ENCODE peak calls at places on chromosomes 12 and 14, in four cellular contexts. P is body of pancreas, F is Peyer's patch, O is uterus. Q is an unnamed sample.

GRCh38 chr12:41514907-41515306 is 326.8 kb downstream of the PDZRN4 start:
- DNase-seq in P (no peak), F (no peak), O (no peak), Q (no peak)

GRCh38 chr12:111596985-111597730 is 2.0 kb downstream of the ATXN2 start:
- DNase-seq in P (peak; percentile 80), F (peak; percentile 19), O (peak; percentile 29), Q (peak; percentile 63)

GRCh38 chr12:1019283-1019682 is 28.3 kb downstream of the ERC1 start:
- DNase-seq in P (no peak), F (no peak), O (no peak), Q (no peak)

GRCh38 chr12:2456813-2457186 is 338.0 kb upstream of the FKBP4 start:
- DNase-seq in P (no peak), F (no peak), O (no peak), Q (no peak)

GRCh38 chr12:13887774-13888388 is 93.5 kb downstream of the GRIN2B start:
- DNase-seq in P (no peak), F (no peak), O (no peak), Q (no peak)

GRCh38 chr12:115320967-115321366 is 637.0 kb upstream of the TBX3 start:
- DNase-seq in P (peak; percentile 14), F (no peak), O (peak; percentile 35), Q (no peak)

GRCh38 chr14:34845869-34846268 is 29.3 kb downstream of the BAZ1A start:
- DNase-seq in P (no peak), F (no peak), O (no peak), Q (no peak)

GRCh38 chr12:66065146-66065545 is 65.4 kb downstream of the LLPH start:
- DNase-seq in P (no peak), F (no peak), O (no peak), Q (no peak)

GRCh38 chr12:95615735-95616134 is 64.5 kb upstream of the USP44 start:
- DNase-seq in P (no peak), F (no peak), O (no peak), Q (no peak)

GRCh38 chr14:58808828-58809227 is 171.1 kb downstream of the DACT1 start:
- DNase-seq in P (peak; percentile 45), F (no peak), O (no peak), Q (peak; percentile 34)

GRCh38 chr12:321606-322326 is 59.1 kb upstream of the SLC6A13 start:
- DNase-seq in P (peak; percentile 69), F (no peak), O (no peak), Q (no peak)

GRCh38 chr14:104188727-104189400 is 50.5 kb downstream of the KIF26A start:
- DNase-seq in P (no peak), F (no peak), O (no peak), Q (no peak)

GRCh38 chr12:5206401-5207175 is 162.9 kb downstream of the KCNA5 start:
- DNase-seq in P (no peak), F (no peak), O (no peak), Q (no peak)

GRCh38 chr14:64421166-64421565 is 33.0 kb downstream of the MTHFD1 start:
- DNase-seq in P (no peak), F (no peak), O (no peak), Q (no peak)

GRCh38 chr12:42450248-42450647 is 124.3 kb downstream of the PPHLN1 start:
- DNase-seq in P (no peak), F (no peak), O (no peak), Q (no peak)

GRCh38 chr14:101480747-101481530 is 80.4 kb upstream of the DIO3 start:
- DNase-seq in P (peak; percentile 21), F (no peak), O (peak; percentile 68), Q (peak; percentile 16)

GRCh38 chr12:69947922-69948321 is 122.9 kb downstream of the MYRFL start:
- DNase-seq in P (no peak), F (no peak), O (no peak), Q (no peak)

GRCh38 chr12:26239127-26239500 is 43.7 kb downstream of the SSPN start:
- DNase-seq in P (no peak), F (no peak), O (no peak), Q (no peak)

GRCh38 chr14:61652526-61653262 is 42.6 kb upstream of the HIF1A start:
- DNase-seq in P (no peak), F (no peak), O (no peak), Q (no peak)

GRCh38 chr12:33588082-33588712 is 148.6 kb upstream of the SYT10 start:
- DNase-seq in P (peak; percentile 3), F (no peak), O (no peak), Q (no peak)

GRCh38 chr14:101365329-101366158 is 195.8 kb upstream of the DIO3 start:
- DNase-seq in P (peak; percentile 14), F (no peak), O (peak; percentile 56), Q (peak; percentile 45)

GRCh38 chr12:85405781-85406522 is 125.9 kb downstream of the ALX1 start:
- DNase-seq in P (no peak), F (no peak), O (no peak), Q (no peak)

GRCh38 chr12:62270384-62270783 is 10.2 kb downstream of the USP15 start:
- DNase-seq in P (no peak), F (no peak), O (no peak), Q (no peak)

GRCh38 chr12:33205986-33206385 is 233.6 kb downstream of the SYT10 start:
- DNase-seq in P (no peak), F (no peak), O (no peak), Q (no peak)

GRCh38 chr12:42758806-42759205 is 169.3 kb upstream of the PRICKLE1 start:
- DNase-seq in P (no peak), F (no peak), O (no peak), Q (no peak)

GRCh38 chr12:46442239-46442638 is 69.7 kb upstream of the SLC38A2 start:
- DNase-seq in P (no peak), F (no peak), O (no peak), Q (no peak)

GRCh38 chr14:81246561-81247270 is 26.0 kb upstream of the GTF2A1 start:
- DNase-seq in P (no peak), F (no peak), O (no peak), Q (no peak)

GRCh38 chr12:111584959-111585358 is 14.2 kb downstream of the ATXN2 start:
- DNase-seq in P (no peak), F (no peak), O (no peak), Q (no peak)

GRCh38 chr12:57868870-57869609 is 22.5 kb upstream of the CTDSP2 start:
- DNase-seq in P (no peak), F (no peak), O (peak; percentile 71), Q (no peak)

GRCh38 chr12:57868211-57868610 is 21.7 kb upstream of the CTDSP2 start:
- DNase-seq in P (no peak), F (no peak), O (no peak), Q (no peak)

GRCh38 chr12:57872362-57872761 is 25.8 kb upstream of the CTDSP2 start:
- DNase-seq in P (no peak), F (no peak), O (no peak), Q (no peak)

GRCh38 chr12:57866308-57867019 is 19.9 kb upstream of the CTDSP2 start:
- DNase-seq in P (no peak), F (no peak), O (no peak), Q (no peak)

GRCh38 chr12:57869919-57870318 is 23.4 kb upstream of the CTDSP2 start:
- DNase-seq in P (no peak), F (no peak), O (no peak), Q (no peak)
- H3K27ac ChIP-seq in P (no peak overlapping the region), F (no peak overlapping the region), O (peak overlapping the region; percentile 86), Q (no peak overlapping the region)

GRCh38 chr12:6377667-6377994 is 2.3 kb upstream of the SCNN1A start:
- DNase-seq in P (peak; percentile 85), F (no peak), O (no peak), Q (peak; percentile 71)
- H3K27ac ChIP-seq in P (peak overlapping the region; percentile 90), F (peak overlapping the region; percentile 78), O (peak overlapping the region; percentile 90), Q (peak overlapping the region; percentile 68)

DNA sequence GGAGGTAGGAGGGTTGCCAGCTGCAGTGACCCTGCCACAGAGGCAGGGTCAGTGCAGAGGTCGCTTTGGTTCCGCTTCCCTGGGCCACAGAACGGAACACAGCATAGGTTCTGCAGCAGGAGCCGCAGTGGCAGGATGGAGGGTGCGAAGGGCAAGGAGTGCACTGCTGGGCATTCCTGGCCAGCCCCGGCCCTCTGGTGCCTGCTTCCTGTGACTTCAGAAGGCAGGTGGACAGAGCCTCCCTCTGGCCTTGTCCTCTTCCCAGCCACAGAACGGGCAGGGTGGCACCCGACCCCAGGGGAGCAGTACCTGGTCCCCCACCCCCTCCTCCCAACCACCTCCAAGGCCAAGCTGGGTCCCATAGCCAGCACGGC is 37.7 kb downstream of the SLC8B1 start:
- DNase-seq in P (no peak), F (no peak), O (no peak), Q (no peak)
- H3K27ac ChIP-seq in P (peak overlapping the region; percentile 33), F (no peak overlapping the region), O (no peak overlapping the region), Q (no peak overlapping the region)

GRCh38 chr14:73323889-73324535 is 86.7 kb downstream of the PAPLN start:
- DNase-seq in P (no peak), F (no peak), O (no peak), Q (peak; percentile 22)

GRCh38 chr14:73325063-73325462 is 87.8 kb downstream of the PAPLN start:
- DNase-seq in P (no peak), F (no peak), O (no peak), Q (no peak)

GRCh38 chr14:73325630-73326299 is 88.5 kb downstream of the PAPLN start:
- DNase-seq in P (no peak), F (no peak), O (no peak), Q (no peak)

GRCh38 chr14:73324536-73324932 is 87.2 kb downstream of the PAPLN start:
- DNase-seq in P (no peak), F (no peak), O (no peak), Q (no peak)
- H3K27ac ChIP-seq in P (no peak overlapping the region), F (no peak overlapping the region), O (no peak overlapping the region), Q (no peak overlapping the region)

GRCh38 chr12:49323524-49324097 is 556 bp downstream of the TROAP start:
- DNase-seq in P (no peak), F (no peak), O (no peak), Q (no peak)

GRCh38 chr12:49322708-49323523 is at the start of gene TROAP:
- DNase-seq in P (peak; percentile 98), F (peak; percentile 93), O (peak; percentile 97), Q (peak; percentile 98)

GRCh38 chr12:49327368-49327767 is 4.3 kb downstream of the TROAP start:
- DNase-seq in P (no peak), F (no peak), O (no peak), Q (no peak)

GRCh38 chr12:49325606-49326005 is 2.6 kb downstream of the TROAP start:
- DNase-seq in P (no peak), F (no peak), O (no peak), Q (no peak)

DNA sequence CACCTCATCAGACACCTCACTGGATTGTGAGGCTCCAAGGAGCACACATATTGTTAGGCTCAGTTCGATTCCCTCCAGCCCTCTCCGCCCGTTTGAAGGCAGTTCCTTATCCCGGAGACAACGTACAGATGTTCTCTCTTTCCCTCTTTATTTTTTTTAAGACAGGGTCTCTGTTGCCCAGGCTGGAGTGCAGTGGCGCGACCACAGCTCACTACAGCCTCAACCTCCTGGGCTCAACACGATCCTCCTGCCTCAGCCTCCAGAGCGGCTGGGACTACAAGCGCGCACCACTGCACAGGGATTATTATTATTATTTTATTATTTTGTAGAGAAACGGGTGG is 718 bp upstream of the TROAP start:
- DNase-seq in P (no peak), F (no peak), O (no peak), Q (no peak)
- H3K27ac ChIP-seq in P (no peak overlapping the region), F (peak overlapping the region; percentile 68), O (peak overlapping the region; percentile 42), Q (peak overlapping the region; percentile 35)

GRCh38 chr14:99226687-99227086 is 45.3 kb downstream of the BCL11B start:
- DNase-seq in P (no peak), F (no peak), O (no peak), Q (no peak)
- H3K27ac ChIP-seq in P (no peak overlapping the region), F (no peak overlapping the region), O (no peak overlapping the region), Q (no peak overlapping the region)

GRCh38 chr12:59076611-59077010 is 156.3 kb upstream of the LRIG3 start:
- DNase-seq in P (no peak), F (no peak), O (no peak), Q (no peak)
- H3K27ac ChIP-seq in P (no peak overlapping the region), F (no peak overlapping the region), O (no peak overlapping the region), Q (no peak overlapping the region)

GRCh38 chr12:112904571-112904970 is 2.2 kb upstream of the OAS1 start:
- DNase-seq in P (no peak), F (no peak), O (no peak), Q (no peak)
- H3K27ac ChIP-seq in P (no peak overlapping the region), F (peak overlapping the region; percentile 60), O (no peak overlapping the region), Q (no peak overlapping the region)

Q was measured in testis.